ENCODE peak calls at places on chromosomes 6 and 20, in ten cellular contexts. Y is IMR-90, G is body of pancreas, Q is GM12878, R is ovary, P is heart left ventricle, N is A549, C is adrenal gland, F is K562, Z is transverse colon. D is an unnamed sample. For H3K4me1, the result is how much of the 10 kb centered on the place peaks cover.

GRCh38 chr6:42696526-42697267 is 25.7 kb downstream of the PRPH2 start:
- DNase-seq in Y (peak), G (no peak), Q (no peak), R (no peak), P (no peak), N (no peak), C (no peak), F (no peak), Z (peak), D (no peak)

GRCh38 chr6:52284131-52284459 is 447 bp downstream of the MCM3 start:
- DNase-seq in Y (peak), G (peak), Q (no peak), R (no peak), P (peak), N (no peak), C (peak), F (peak), Z (peak), D (no peak)

GRCh38 chr6:42352856-42353564 is 98.7 kb downstream of the TRERF1 start:
- DNase-seq in Y (peak), G (no peak), Q (no peak), R (no peak), P (no peak), N (no peak), C (peak), F (no peak), Z (no peak), D (peak)

GRCh38 chr6:111843347-111844147 is 29.7 kb downstream of the FYN start:
- DNase-seq in Y (no peak), G (no peak), Q (no peak), R (no peak), P (no peak), N (no peak), C (no peak), F (peak), Z (peak), D (peak)

GRCh38 chr6:122323361-122323760 is 76.1 kb upstream of the HSF2 start:
- DNase-seq in Y (no peak), G (no peak), Q (no peak), R (no peak), P (no peak), N (no peak), C (no peak), F (no peak), Z (no peak), D (no peak)

GRCh38 chr20:40640667-40641066 is 48.4 kb downstream of the MAFB start:
- DNase-seq in Y (no peak), G (no peak), Q (no peak), R (no peak), P (no peak), N (no peak), C (no peak), F (no peak), Z (no peak), D (no peak)

GRCh38 chr20:35284267-35284991 is at the start of gene EIF6:
- DNase-seq in Y (peak), G (peak), Q (peak), R (peak), P (peak), N (peak), C (peak), F (peak), Z (peak), D (peak)

GRCh38 chr20:49558826-49559225 is 9.1 kb downstream of the PTGIS start:
- DNase-seq in Y (no peak), G (no peak), Q (no peak), R (no peak), P (no peak), N (no peak), C (no peak), F (no peak), Z (peak), D (no peak)

GRCh38 chr6:113162739-113163138 is 694.4 kb upstream of the MARCKS start:
- DNase-seq in Y (no peak), G (no peak), Q (no peak), R (no peak), P (no peak), N (no peak), C (no peak), F (no peak), Z (no peak), D (no peak)

GRCh38 chr20:17992224-17992637 is 23.4 kb downstream of the MGME1 start:
- DNase-seq in Y (no peak), G (no peak), Q (peak), R (no peak), P (no peak), N (no peak), C (no peak), F (no peak), Z (no peak), D (no peak)

GRCh38 chr6:96391776-96392175 is 129.8 kb upstream of the UFL1 start:
- DNase-seq in Y (no peak), G (no peak), Q (no peak), R (no peak), P (no peak), N (no peak), C (peak), F (no peak), Z (peak), D (no peak)

GRCh38 chr20:16676895-16677294 is 52.9 kb upstream of the SNRPB2 start:
- DNase-seq in Y (no peak), G (no peak), Q (no peak), R (no peak), P (no peak), N (no peak), C (no peak), F (no peak), Z (no peak), D (no peak)

GRCh38 chr6:10518461-10519216 is 2.5 kb upstream of the GCNT2 start:
- DNase-seq in Y (peak), G (no peak), Q (no peak), R (no peak), P (no peak), N (no peak), C (no peak), F (peak), Z (peak), D (no peak)

GRCh38 chr6:53985361-53985760 is 125.9 kb upstream of the MLIP start:
- DNase-seq in Y (no peak), G (no peak), Q (no peak), R (no peak), P (no peak), N (no peak), C (no peak), F (no peak), Z (no peak), D (no peak)

GRCh38 chr20:59585714-59586404 is 18.5 kb upstream of the PHACTR3 start:
- DNase-seq in Y (no peak), G (no peak), Q (no peak), R (no peak), P (peak), N (no peak), C (no peak), F (no peak), Z (no peak), D (no peak)

GRCh38 chr20:32535953-32536823 is 48.9 kb downstream of the NOL4L start:
- DNase-seq in Y (peak), G (peak), Q (no peak), R (peak), P (peak), N (peak), C (peak), F (peak), Z (peak), D (peak)

GRCh38 chr20:24960861-24961260 is 11.8 kb downstream of the CST7 start:
- DNase-seq in Y (no peak), G (no peak), Q (no peak), R (no peak), P (no peak), N (no peak), C (no peak), F (no peak), Z (no peak), D (no peak)
- H3K4me1 ChIP-seq in Y (under half), G (under half), Q (under half), R (under half), P (under half), N (under half), C (under half), F (under half), Z (under half), D (under half)

GRCh38 chr6:36676142-36677058 is 2.1 kb upstream of the CDKN1A start:
- DNase-seq in Y (peak), G (no peak), Q (no peak), R (no peak), P (no peak), N (no peak), C (no peak), F (no peak), Z (no peak), D (no peak)
- TF ChIP-seq POLR2A in Y (no peak), G (no peak), Q (no peak), R (no peak), P (no peak), N (no peak), C (no peak), F (no peak), Z (no peak), D (no peak)

GRCh38 chr6:2763876-2764540 is 1.2 kb upstream of the WRNIP1 start:
- DNase-seq in Y (no peak), G (no peak), Q (no peak), R (peak), P (no peak), N (no peak), C (no peak), F (no peak), Z (no peak), D (no peak)
- H3K4me3 ChIP-seq in Y (peak), G (no peak), Q (peak), R (peak), P (peak), N (peak), C (peak), F (no peak), Z (peak), D (peak)

DNA sequence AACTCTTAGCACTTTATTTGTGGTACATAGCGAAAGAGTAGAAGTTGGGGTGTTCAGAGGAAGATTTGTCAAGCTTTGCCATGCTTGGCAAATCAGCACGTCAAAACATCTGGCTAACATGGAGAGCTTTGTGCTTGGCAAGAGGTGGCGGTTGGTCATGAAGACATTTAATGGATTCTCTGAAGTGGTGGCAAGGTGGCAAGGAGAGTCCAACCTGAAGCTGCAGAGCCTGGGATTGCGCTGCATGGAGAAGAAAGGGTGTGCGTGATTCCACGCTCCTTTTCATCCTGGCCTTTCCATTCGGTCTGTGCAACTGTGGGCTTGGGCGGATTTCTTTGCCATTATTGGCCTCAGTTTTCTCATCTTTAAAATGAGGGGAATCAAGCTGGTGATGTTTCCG is 3.1 kb downstream of the PYGB start:
- DNase-seq in Y (no peak), G (no peak), Q (no peak), R (no peak), P (no peak), N (no peak), C (no peak), F (no peak), Z (peak), D (no peak)
- H3K4me1 ChIP-seq in Y (under half), G (half or more), Q (under half), R (under half), P (half or more), N (half or more), C (under half), F (under half), Z (half or more), D (under half)

GRCh38 chr6:30614843-30615218 is 2.2 kb downstream of the PPP1R10 start:
- DNase-seq in Y (peak), G (peak), Q (peak), R (peak), P (peak), N (peak), C (peak), F (peak), Z (peak), D (peak)

GRCh38 chr6:30612687-30613248 is 4.3 kb downstream of the PPP1R10 start:
- DNase-seq in Y (peak), G (no peak), Q (no peak), R (no peak), P (no peak), N (no peak), C (no peak), F (peak), Z (no peak), D (no peak)

GRCh38 chr6:30613251-30614043 is 3.6 kb downstream of the PPP1R10 start:
- DNase-seq in Y (peak), G (no peak), Q (no peak), R (no peak), P (no peak), N (no peak), C (no peak), F (peak), Z (no peak), D (no peak)

GRCh38 chr6:30615219-30615957 is 1.7 kb downstream of the PPP1R10 start:
- DNase-seq in Y (peak), G (peak), Q (no peak), R (no peak), P (peak), N (no peak), C (peak), F (peak), Z (peak), D (no peak)

DNA sequence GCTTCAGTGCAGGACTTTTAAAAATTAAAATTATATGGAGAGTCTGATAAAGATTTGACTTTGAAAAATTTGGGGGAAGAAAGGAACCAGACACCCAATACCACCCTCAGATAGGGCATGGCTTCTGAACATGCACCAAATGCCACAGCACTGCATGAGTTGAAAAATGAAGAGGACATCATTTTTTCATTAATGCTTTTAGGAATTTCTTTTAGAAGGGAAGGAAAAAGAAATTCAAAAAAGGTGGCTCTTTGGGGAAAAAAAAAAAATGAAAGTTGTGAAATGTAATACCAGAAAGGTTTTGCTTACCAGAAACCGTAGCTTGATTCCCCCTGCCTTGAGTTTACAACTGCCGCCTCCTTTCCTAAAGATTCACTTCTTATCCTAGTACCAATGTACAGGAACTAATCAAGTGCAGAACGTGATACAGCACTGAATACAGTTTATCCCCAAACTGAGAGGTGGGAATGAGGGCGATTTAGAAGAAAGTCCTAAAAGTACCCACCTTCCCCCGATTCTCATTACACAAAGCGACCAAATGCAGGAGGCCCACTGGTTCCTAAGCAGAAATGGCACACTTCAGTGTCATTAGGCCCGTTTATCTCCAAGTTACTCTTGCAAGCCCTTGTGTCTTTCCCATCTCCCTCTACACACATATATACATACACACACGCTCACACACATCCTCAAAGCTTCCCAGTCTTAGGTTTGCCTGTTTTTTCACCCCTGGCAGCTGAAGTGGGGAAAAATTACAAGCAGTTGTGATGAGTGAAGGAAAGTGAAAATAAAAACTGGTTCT is 2.8 kb downstream of the PPP1R10 start:
- DNase-seq in Y (no peak), G (no peak), Q (no peak), R (no peak), P (no peak), N (no peak), C (no peak), F (peak), Z (no peak), D (no peak)
- TF ChIP-seq POLR2A in Y (no peak), G (no peak), Q (peak), R (no peak), P (no peak), N (no peak), C (no peak), F (peak), Z (no peak), D (no peak)

GRCh38 chr6:2821554-2821953 is 20.1 kb downstream of the SERPINB1 start:
- DNase-seq in Y (no peak), G (no peak), Q (no peak), R (no peak), P (no peak), N (no peak), C (no peak), F (no peak), Z (no peak), D (no peak)

GRCh38 chr6:2819891-2820814 is 21.5 kb downstream of the SERPINB1 start:
- DNase-seq in Y (peak), G (no peak), Q (no peak), R (no peak), P (no peak), N (no peak), C (no peak), F (no peak), Z (no peak), D (no peak)

GRCh38 chr6:2819115-2819514 is 22.5 kb downstream of the SERPINB1 start:
- DNase-seq in Y (no peak), G (no peak), Q (no peak), R (no peak), P (no peak), N (no peak), C (no peak), F (no peak), Z (no peak), D (no peak)

GRCh38 chr6:2827112-2827511 is 14.6 kb downstream of the SERPINB1 start:
- DNase-seq in Y (no peak), G (no peak), Q (no peak), R (no peak), P (no peak), N (no peak), C (no peak), F (no peak), Z (no peak), D (no peak)

GRCh38 chr6:2823104-2823850 is 18.4 kb downstream of the SERPINB1 start:
- DNase-seq in Y (peak), G (no peak), Q (no peak), R (no peak), P (no peak), N (no peak), C (no peak), F (no peak), Z (peak), D (no peak)
- H3K4me3 ChIP-seq in Y (no peak), G (no peak), Q (no peak), R (no peak), P (no peak), N (no peak), C (no peak), F (no peak), Z (no peak), D (no peak)

GRCh38 chr6:108651287-108651686 is 90.6 kb downstream of the FOXO3 start:
- DNase-seq in Y (no peak), G (no peak), Q (no peak), R (no peak), P (no peak), N (no peak), C (no peak), F (no peak), Z (no peak), D (no peak)

GRCh38 chr6:108652375-108652774 is 91.7 kb downstream of the FOXO3 start:
- DNase-seq in Y (no peak), G (no peak), Q (no peak), R (no peak), P (no peak), N (no peak), C (no peak), F (no peak), Z (no peak), D (no peak)

GRCh38 chr6:108650781-108651180 is 90.1 kb downstream of the FOXO3 start:
- DNase-seq in Y (peak), G (no peak), Q (no peak), R (no peak), P (no peak), N (no peak), C (no peak), F (no peak), Z (no peak), D (no peak)

GRCh38 chr6:108650325-108650724 is 89.6 kb downstream of the FOXO3 start:
- DNase-seq in Y (no peak), G (no peak), Q (no peak), R (no peak), P (no peak), N (no peak), C (no peak), F (no peak), Z (no peak), D (no peak)

DNA sequence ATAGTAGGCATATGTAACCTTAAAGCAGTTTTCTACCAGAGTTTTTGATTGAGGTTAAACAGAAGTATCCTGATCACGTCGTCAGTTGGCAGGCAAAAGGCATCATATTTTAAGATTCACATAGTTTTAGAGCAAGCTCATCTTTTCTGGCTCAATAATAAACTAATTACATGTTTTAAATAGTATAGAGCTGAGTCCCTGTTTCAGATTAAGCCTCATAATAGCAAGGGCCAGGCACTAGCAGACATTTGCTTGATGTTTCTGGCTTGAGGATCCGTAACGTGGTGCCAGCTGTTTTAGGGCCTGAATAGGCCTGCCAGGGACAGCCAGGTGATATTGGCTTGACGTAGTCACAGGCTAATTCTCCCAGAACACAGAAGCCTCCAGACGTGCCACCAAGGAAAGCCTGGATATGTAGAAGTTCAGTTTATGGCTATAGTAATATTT is 91.1 kb downstream of the FOXO3 start:
- DNase-seq in Y (peak), G (peak), Q (no peak), R (no peak), P (peak), N (no peak), C (no peak), F (no peak), Z (no peak), D (no peak)
- H3K4me1 ChIP-seq in Y (under half), G (half or more), Q (under half), R (under half), P (half or more), N (under half), C (half or more), F (under half), Z (half or more), D (under half)

GRCh38 chr20:62860391-62860923 is 1.2 kb downstream of the TCFL5 start:
- DNase-seq in Y (peak), G (no peak), Q (no peak), R (no peak), P (no peak), N (no peak), C (no peak), F (peak), Z (no peak), D (no peak)
- TF ChIP-seq POLR2A in Y (no peak), G (no peak), Q (no peak), R (no peak), P (no peak), N (no peak), C (no peak), F (no peak), Z (no peak), D (no peak)

D was measured in Peyer's patch.